ENCODE peak calls at places on chromosomes 4 and X, in five cellular contexts. D is K562, Y is GM12891, E is GM12878, T is HepG2. A is an unnamed sample.

GRCh38 chr4:109022941-109023340 is 260.1 kb upstream of the ETNPPL start:
- DNase-seq in T (no peak), D (no peak), Y (no peak), E (no peak), A (no peak)

GRCh38 chr4:153466637-153467153 is 535 bp downstream of the TMEM131L start:
- DNase-seq in D (no peak), T (no peak), Y (no peak), E (no peak), A (no peak)

GRCh38 chrX:13428055-13428786 is 108.4 kb upstream of the ATXN3L start:
- DNase-seq in E (no peak), D (no peak), T (no peak), Y (peak), A (no peak)

GRCh38 chr4:150264595-150265141 is 186.4 kb downstream of the DCLK2 start:
- DNase-seq in D (no peak), T (peak), E (no peak), Y (no peak), A (no peak)

GRCh38 chr4:168879178-168879577 is 130.9 kb downstream of the CBR4 start:
- DNase-seq in D (no peak), E (no peak), T (no peak), Y (no peak), A (no peak)

GRCh38 chrX:49101629-49101984 is 21.9 kb upstream of the WDR45 start:
- DNase-seq in Y (no peak), E (no peak), T (no peak), D (peak), A (no peak)

GRCh38 chr4:123898941-123899666 is 502.5 kb downstream of the SPRY1 start:
- DNase-seq in T (no peak), Y (no peak), E (no peak), D (no peak), A (no peak)

GRCh38 chrX:101417981-101418841 is 10.2 kb downstream of the HNRNPH2 start:
- DNase-seq in D (no peak), Y (peak), T (no peak), E (no peak), A (peak)

GRCh38 chrX:12421918-12422317 is 283.6 kb downstream of the FRMPD4 start:
- DNase-seq in D (no peak), E (no peak), T (no peak), Y (no peak), A (no peak)

GRCh38 chrX:68698955-68699354 is 51.5 kb downstream of the STARD8 start:
- DNase-seq in D (peak), T (peak), Y (no peak), E (no peak), A (no peak)

GRCh38 chrX:23344208-23344903 is 9.7 kb downstream of the PTCHD1 start:
- DNase-seq in Y (no peak), T (no peak), E (no peak), D (no peak), A (no peak)

GRCh38 chr4:24912252-24913098 is at the start of gene CCDC149:
- DNase-seq in E (no peak), T (peak), Y (peak), D (peak), A (no peak)

GRCh38 chr4:127482049-127482448 is 150.7 kb upstream of the INTU start:
- DNase-seq in T (no peak), D (no peak), Y (no peak), E (no peak), A (no peak)

GRCh38 chrX:10904220-10904619 is 206.9 kb upstream of the HCCS start:
- DNase-seq in T (no peak), E (no peak), Y (no peak), D (no peak), A (no peak)

GRCh38 chr4:6751611-6752485 is 30.7 kb upstream of the KIAA0232 start:
- DNase-seq in Y (no peak), E (no peak), D (peak), T (no peak), A (no peak)

GRCh38 chrX:20382518-20383291 is 116.0 kb upstream of the RPS6KA3 start:
- DNase-seq in Y (no peak), E (peak), T (peak), D (no peak), A (no peak)

GRCh38 chr4:67087897-67088296 is 457.4 kb downstream of the CENPC start:
- DNase-seq in T (peak), Y (peak), D (peak), E (no peak), A (no peak)

GRCh38 chrX:9911479-9911878 is 55.7 kb upstream of the CLDN34 start:
- DNase-seq in Y (no peak), D (no peak), E (no peak), T (no peak), A (no peak)

GRCh38 chrX:86028681-86029080 is 18.7 kb downstream of the CHM start:
- DNase-seq in D (no peak), Y (no peak), T (no peak), E (no peak), A (no peak)

GRCh38 chr4:159363376-159363775 is 260.5 kb downstream of the RAPGEF2 start:
- DNase-seq in E (no peak), Y (no peak), T (no peak), D (no peak), A (no peak)

GRCh38 chr4:8274772-8275241 is 5.3 kb downstream of the HTRA3 start:
- DNase-seq in D (peak), T (no peak), E (no peak), Y (no peak), A (no peak)

GRCh38 chr4:176547005-176547404 is 227.2 kb downstream of the SPCS3 start:
- DNase-seq in T (no peak), Y (no peak), E (no peak), D (no peak), A (no peak)

GRCh38 chr4:182593864-182594263 is 323.3 kb downstream of the DCTD start:
- DNase-seq in E (no peak), D (no peak), Y (no peak), T (no peak), A (no peak)

GRCh38 chr4:38145741-38146140 is 185.5 kb downstream of the PTTG2 start:
- DNase-seq in T (no peak), Y (no peak), D (no peak), E (no peak), A (no peak)

GRCh38 chrX:45449982-45450381 is 249.3 kb upstream of the DIPK2B start:
- DNase-seq in E (no peak), T (no peak), Y (no peak), D (no peak), A (no peak)

GRCh38 chr4:125736057-125736456 is 421.3 kb downstream of the FAT4 start:
- DNase-seq in Y (no peak), T (peak), E (no peak), D (peak), A (no peak)

GRCh38 chr4:125368684-125369083 is 53.9 kb downstream of the FAT4 start:
- DNase-seq in T (no peak), Y (no peak), E (no peak), D (no peak), A (no peak)

GRCh38 chrX:154477891-154478477 is 1.1 kb downstream of the LAGE3 start:
- DNase-seq in D (no peak), E (no peak), Y (no peak), T (no peak), A (no peak)

GRCh38 chrX:154476821-154477220 is 2.3 kb downstream of the LAGE3 start:
- DNase-seq in E (no peak), D (no peak), T (no peak), Y (no peak), A (no peak)

GRCh38 chrX:154481195-154481594 is 2.1 kb upstream of the LAGE3 start:
- DNase-seq in D (no peak), E (no peak), Y (no peak), T (no peak), A (no peak)

GRCh38 chrX:154481911-154482601 is 3.0 kb upstream of the LAGE3 start:
- DNase-seq in T (no peak), D (no peak), E (no peak), Y (no peak), A (no peak)

GRCh38 chrX:154478728-154479622 is at the start of gene LAGE3:
- DNase-seq in Y (peak), T (peak), E (peak), D (peak), A (peak)
- TF ChIP-seq POLR2A in Y (no peak), T (peak), E (peak), D (peak), A (peak)

GRCh38 chr4:173516621-173517612 is 13.1 kb downstream of the HAND2 start:
- DNase-seq in E (no peak), T (no peak), D (no peak), Y (no peak), A (no peak)

GRCh38 chr4:173519130-173520101 is 10.6 kb downstream of the HAND2 start:
- DNase-seq in T (no peak), E (no peak), Y (no peak), D (no peak), A (no peak)

GRCh38 chr4:173515458-173515857 is 14.6 kb downstream of the HAND2 start:
- DNase-seq in E (no peak), T (no peak), Y (no peak), D (no peak), A (no peak)

GRCh38 chr4:173518419-173519102 is 11.5 kb downstream of the HAND2 start:
- DNase-seq in Y (no peak), E (no peak), D (no peak), T (no peak), A (no peak)

DNA sequence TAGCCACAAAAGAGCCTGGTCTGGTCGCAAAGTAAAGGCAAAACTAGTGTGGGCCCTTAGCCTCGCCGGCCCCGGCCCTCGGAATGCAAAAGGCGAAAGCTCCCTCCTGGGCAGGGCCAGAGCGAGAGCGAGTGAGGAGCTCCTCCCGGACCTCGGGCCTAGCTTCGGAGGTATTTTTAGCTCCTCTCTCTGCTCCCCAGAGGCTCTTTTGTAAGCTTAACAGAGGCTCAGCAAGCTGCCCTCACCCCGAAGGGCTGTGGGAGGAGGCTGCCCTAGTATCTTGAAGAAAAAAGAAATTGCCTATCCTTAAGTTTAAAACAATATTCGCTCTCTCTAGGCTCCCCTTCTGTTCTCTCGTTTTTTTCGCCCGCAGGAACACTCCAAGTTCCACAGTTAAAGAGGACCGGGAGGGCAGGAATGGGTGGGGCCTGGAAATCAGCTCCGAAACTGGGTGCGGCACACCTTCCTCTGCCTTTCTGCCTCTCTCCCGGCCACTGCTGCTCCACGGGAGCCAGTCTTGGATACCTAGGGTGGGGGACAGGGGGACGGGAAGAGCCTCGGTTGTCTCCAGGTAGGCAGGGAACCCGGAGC is 12.2 kb downstream of the HAND2 start:
- DNase-seq in D (no peak), E (no peak), T (no peak), Y (no peak), A (no peak)
- TF ChIP-seq TAF1 in D (no peak), E (no peak), T (no peak), Y (no peak), A (no peak)

GRCh38 chrX:50813843-50814661 is at the start of gene SHROOM4:
- DNase-seq in D (no peak), T (peak), E (no peak), Y (no peak), A (no peak)
- TF ChIP-seq POLR2A in D (no peak), T (no peak), E (no peak), Y (no peak), A (no peak)

DNA sequence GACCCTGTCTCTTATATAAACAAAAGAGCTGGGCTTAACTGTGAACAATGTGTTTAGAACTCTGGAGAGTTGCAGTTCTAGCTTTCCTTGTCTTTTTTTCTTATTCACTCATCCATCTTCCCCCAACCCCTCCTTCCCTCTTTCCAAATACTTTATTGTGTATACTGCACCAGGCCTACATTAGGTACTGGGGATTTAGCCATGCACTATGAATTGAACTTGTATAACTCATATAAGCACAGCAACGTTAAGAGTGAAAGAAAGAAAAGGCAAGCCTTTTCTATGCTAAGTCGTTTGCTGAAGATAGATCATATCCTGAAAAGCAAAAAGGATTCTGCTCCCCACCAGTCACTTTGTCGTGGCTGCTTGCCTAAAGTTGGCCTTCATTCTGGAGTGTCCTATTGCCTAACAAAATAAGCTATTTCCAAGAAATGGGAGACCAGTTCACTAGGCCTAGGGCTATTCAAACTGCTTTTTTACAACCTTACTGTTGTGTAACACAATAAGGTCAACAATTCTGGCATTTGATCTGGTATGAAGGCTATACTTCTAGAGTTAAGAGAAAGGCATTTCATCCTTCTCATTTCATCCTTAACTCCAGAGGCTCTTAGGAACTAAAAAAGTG is 32.2 kb downstream of the CCNI start:
- DNase-seq in Y (no peak), D (no peak), E (no peak), T (no peak), A (no peak)
- TF ChIP-seq TAF1 in Y (no peak), D (no peak), E (no peak), T (no peak), A (no peak)